ENCODE peak calls at places on chromosome 1, in five cellular contexts. R is activated T-helper 1 cell treated with anti-CD3 and anti-CD28 coated beads, Interleukin-12 subunit alpha, Interleukin-12 subunit beta, Interleukin-2, Interleukin-4 antibody, amounts not matched to agents 30 ng/mL and 10 ng/mL and 1 ng/mL, durations not matched to agents 14 hours and 24 hours and 36 hours; O is SW480; Q is occipital lobe; D is mammary epithelial cell. V is an unnamed sample.

GRCh38 chr1:76125441-76126215 is 51.1 kb downstream of the ST6GALNAC3 start:
- DNase-seq in O (no peak), R (no peak), D (no peak), Q (no peak), V (no peak)

GRCh38 chr1:224497714-224498573 is 63.3 kb upstream of the WDR26 start:
- DNase-seq in D (peak; percentile 90), Q (peak; percentile 44), R (peak; percentile 62), O (peak; percentile 86), V (no peak)

GRCh38 chr1:53590104-53590503 is 130.9 kb downstream of the DMRTB1 start:
- DNase-seq in R (no peak), Q (no peak), O (no peak), D (no peak), V (no peak)

GRCh38 chr1:43853161-43853921 is 80.3 kb upstream of the ARTN start:
- DNase-seq in D (peak; percentile 58), O (no peak), Q (no peak), R (no peak), V (no peak)

GRCh38 chr1:3604468-3604974 is 6.8 kb downstream of the MEGF6 start:
- DNase-seq in R (no peak), O (peak; percentile 84), D (no peak), Q (no peak), V (no peak)

GRCh38 chr1:24888061-24888970 is 41.8 kb downstream of the RUNX3 start:
- DNase-seq in D (no peak), O (no peak), Q (no peak), R (no peak), V (no peak)

GRCh38 chr1:167086033-167086432 is 4.1 kb downstream of the GPA33 start:
- DNase-seq in O (peak; percentile 33), D (no peak), R (no peak), Q (no peak), V (no peak)

GRCh38 chr1:7341145-7341900 is 429.8 kb upstream of the VAMP3 start:
- DNase-seq in O (no peak), D (no peak), R (no peak), Q (no peak), V (no peak)

GRCh38 chr1:209375681-209376360 is 207.7 kb upstream of the CAMK1G start:
- DNase-seq in R (no peak), O (peak; percentile 64), Q (no peak), D (peak; percentile 42), V (no peak)

GRCh38 chr1:169869426-169869825 is 24.3 kb downstream of the SCYL3 start:
- DNase-seq in R (no peak), D (no peak), Q (no peak), O (no peak), V (no peak)

GRCh38 chr1:244778356-244778755 is 57.1 kb upstream of the COX20 start:
- DNase-seq in Q (no peak), R (no peak), O (peak; percentile 55), D (peak; percentile 79), V (no peak)

GRCh38 chr1:21651214-21652042 is 17.7 kb downstream of the RAP1GAP start:
- DNase-seq in O (no peak), Q (peak; percentile 67), D (peak; percentile 25), R (peak; percentile 33), V (no peak)

GRCh38 chr1:178540646-178541045 is 27.7 kb downstream of the TEX35 start:
- DNase-seq in O (no peak), R (no peak), D (peak; percentile 36), Q (peak; percentile 64), V (no peak)

GRCh38 chr1:62912028-62912638 is 128.2 kb downstream of the ATG4C start:
- DNase-seq in D (peak; percentile 9), Q (no peak), O (no peak), R (no peak), V (no peak)

V was measured in omental fat pad.